ENCODE peak calls at places on chromosomes 7 and 10, in eight cellular contexts. W, T, L, Q, I, A, M and F are unnamed samples.

GRCh38 chr10:119191881-119192280 is 13.3 kb upstream of the PRDX3 start:
- DNase-seq in M (no peak), L (no peak), Q (peak), A (no peak), T (no peak), I (no peak), W (peak), F (no peak)

GRCh38 chr10:11782793-11783557 is 40.2 kb upstream of the PROSER2 start:
- DNase-seq in Q (peak), M (peak), A (peak), L (peak), I (peak), T (peak), W (peak), F (peak)

GRCh38 chr10:96705134-96705533 is 15.2 kb downstream of the PIK3AP1 start:
- DNase-seq in Q (no peak), W (no peak), A (no peak), L (no peak), I (no peak), M (no peak), T (no peak), F (no peak)

GRCh38 chr10:35934637-35934995 is 292.5 kb upstream of the FZD8 start:
- DNase-seq in T (no peak), Q (no peak), A (no peak), I (no peak), W (no peak), L (no peak), M (no peak), F (no peak)

GRCh38 chr10:97292097-97292861 is at the start of gene ARHGAP19:
- DNase-seq in I (peak), M (peak), T (peak), W (peak), Q (peak), A (peak), L (peak), F (peak)

GRCh38 chr10:79318369-79318768 is 28.9 kb upstream of the PPIF start:
- DNase-seq in M (no peak), A (no peak), Q (no peak), W (no peak), T (no peak), I (no peak), L (no peak), F (no peak)

GRCh38 chr7:102008535-102009262 is 191.3 kb downstream of the CUX1 start:
- DNase-seq in A (no peak), Q (no peak), L (no peak), T (no peak), W (peak), I (peak), M (no peak), F (no peak)

GRCh38 chr7:39507866-39508551 is 58.2 kb upstream of the YAE1 start:
- DNase-seq in A (no peak), I (no peak), M (no peak), Q (no peak), T (no peak), W (no peak), L (no peak), F (no peak)

GRCh38 chr10:132961-133898 is 2.0 kb upstream of the ZMYND11 start:
- DNase-seq in A (peak), W (peak), Q (no peak), L (no peak), M (no peak), I (peak), T (no peak), F (peak)

GRCh38 chr7:137913985-137914384 is 67.2 kb upstream of the DGKI start:
- DNase-seq in Q (no peak), T (no peak), A (no peak), L (no peak), I (no peak), M (no peak), W (no peak), F (no peak)

GRCh38 chr7:94423865-94424264 is 29.2 kb downstream of the COL1A2 start:
- DNase-seq in Q (no peak), W (peak), A (no peak), T (no peak), M (no peak), I (no peak), L (no peak), F (no peak)

GRCh38 chr10:12975266-12975665 is 26.2 kb downstream of the CCDC3 start:
- DNase-seq in L (no peak), Q (no peak), M (peak), I (peak), A (peak), W (peak), T (peak), F (peak)
- TF ChIP-seq CTCF in L (no peak), Q (peak), M (peak), I (peak), A (peak), W (peak), T (peak), F (peak)

GRCh38 chr10:3196482-3196881 is 23.9 kb upstream of the PITRM1 start:
- DNase-seq in A (no peak), T (no peak), W (no peak), Q (no peak), L (no peak), M (no peak), I (no peak), F (no peak)
- H2AFZ ChIP-seq in A (no peak), T (no peak), W (no peak), Q (no peak), L (no peak), M (no peak), I (no peak), F (peak)

GRCh38 chr7:2691223-2691818 is 3.3 kb downstream of the AMZ1 start:
- DNase-seq in M (no peak), A (no peak), Q (no peak), W (no peak), I (no peak), T (no peak), L (no peak), F (no peak)
- TF ChIP-seq EZH2phosphoT487 in M (no peak), A (no peak), Q (no peak), W (no peak), I (no peak), T (no peak), L (no peak), F (no peak)

DNA sequence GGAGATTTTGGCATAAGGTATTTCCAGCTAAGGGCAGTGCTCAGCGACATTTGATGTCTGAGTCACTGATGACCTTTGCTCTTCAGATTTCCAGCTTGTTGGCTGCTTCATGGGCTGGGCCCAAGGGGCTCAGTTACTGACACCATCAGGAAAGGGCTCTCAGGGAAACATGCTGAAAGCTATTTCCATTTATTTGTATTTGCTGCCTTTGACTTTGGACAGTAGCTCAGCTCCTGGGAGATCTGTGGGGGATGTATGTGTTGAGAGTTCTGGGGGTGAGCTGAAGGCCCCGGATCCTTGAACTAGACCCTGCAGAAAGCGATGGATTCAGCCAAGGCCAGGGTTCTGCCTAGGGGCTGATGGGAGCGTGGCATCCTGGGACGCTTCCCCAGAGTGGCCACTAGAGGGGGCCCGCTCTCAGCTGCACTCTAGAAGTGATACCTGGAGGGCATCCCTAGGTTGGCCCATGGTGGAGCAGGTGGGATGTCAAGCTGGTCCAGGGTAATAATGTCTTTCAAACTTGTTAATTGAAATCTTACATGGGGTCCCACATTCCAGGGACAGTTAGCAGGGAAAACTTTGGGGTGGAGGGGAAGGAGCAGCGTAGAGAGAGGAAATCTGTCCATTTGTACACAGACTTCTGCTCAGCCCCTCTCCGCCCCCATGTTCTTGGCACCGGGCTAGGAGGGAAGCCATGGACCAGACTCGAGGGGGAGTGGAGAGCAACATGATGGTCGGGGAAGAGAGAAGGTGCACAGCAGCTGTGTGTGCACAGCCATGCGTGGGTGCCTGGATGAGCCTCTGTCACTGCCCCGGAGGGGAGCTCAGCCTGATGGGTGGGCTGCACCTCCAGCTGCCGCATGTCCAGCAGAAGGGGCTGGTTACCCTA is 3.0 kb upstream of the BTBD16 start:
- DNase-seq in T (peak), W (peak), I (peak), A (peak), M (peak), Q (peak), L (peak), F (peak)
- TF ChIP-seq CTCF in T (peak), W (peak), I (peak), A (peak), M (peak), Q (peak), L (peak), F (peak)

DNA sequence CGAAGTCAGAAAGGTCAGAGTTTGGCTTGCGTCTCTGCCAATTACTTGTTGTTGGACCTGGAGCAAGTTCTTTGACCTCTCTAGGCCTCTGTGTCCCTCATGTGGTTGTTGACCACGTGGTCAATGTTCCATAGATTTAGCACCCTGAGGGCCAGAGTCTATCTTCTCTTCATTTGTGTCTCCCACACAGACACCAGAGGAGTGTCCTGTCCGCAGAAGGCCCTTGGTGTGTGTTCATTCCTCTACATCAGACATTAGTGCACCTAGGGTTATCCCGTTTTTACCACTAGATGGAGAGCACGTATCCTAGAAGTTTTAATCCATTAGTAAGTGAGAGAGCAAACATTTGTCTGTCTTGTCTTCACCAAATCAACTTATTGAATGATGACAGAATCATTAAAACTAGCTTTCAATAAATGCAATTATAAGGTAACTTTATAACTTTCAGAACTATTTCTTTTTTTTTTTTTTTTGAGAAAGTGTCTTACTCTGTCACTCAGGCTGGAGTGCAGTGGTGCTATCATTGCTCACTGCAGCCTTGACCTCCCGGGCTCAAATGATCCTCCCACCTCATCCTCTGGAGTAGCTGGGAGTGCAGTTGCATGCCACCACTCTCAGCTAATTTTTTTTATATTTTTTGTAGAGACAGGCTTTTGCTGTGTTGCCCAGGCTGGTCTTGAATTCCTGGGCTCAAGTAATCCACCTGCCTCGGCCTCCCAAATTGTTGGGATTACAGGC is 122.5 kb upstream of the ANKRD1 start:
- DNase-seq in M (peak), I (peak), T (peak), A (peak), W (peak), L (peak), Q (peak), F (peak)
- H2AFZ ChIP-seq in M (no peak), I (no peak), T (no peak), A (no peak), W (no peak), L (no peak), Q (no peak), F (no peak)